ENCODE peak calls at places on chromosomes 11 and 22, in four cellular contexts. G is transverse colon, Y is hepatocyte, L is HCT116. S is an unnamed sample.

GRCh38 chr11:86069408-86070086 is 663 bp upstream of the PICALM start:
- DNase-seq in G (peak), Y (peak), L (peak), S (peak)

GRCh38 chr22:38772624-38772873 is 16.8 kb upstream of the SUN2 start:
- DNase-seq in G (no peak), Y (no peak), L (no peak), S (no peak)

GRCh38 chr22:20080445-20080775 is 369 bp downstream of the DGCR8 start:
- DNase-seq in G (peak), Y (peak), L (no peak), S (peak)

GRCh38 chr11:111871693-111872161 is 346 bp upstream of the ALG9 start:
- DNase-seq in G (no peak), Y (no peak), L (no peak), S (no peak)

GRCh38 chr22:22927888-22928665 is 40.5 kb downstream of the IGLL5 start:
- DNase-seq in G (no peak), Y (no peak), L (no peak), S (no peak)

GRCh38 chr11:71240865-71241691 is 11.3 kb downstream of the SHANK2 start:
- DNase-seq in G (peak), Y (peak), L (no peak), S (no peak)

GRCh38 chr11:8503872-8504491 is 90.0 kb downstream of the STK33 start:
- DNase-seq in G (peak), Y (peak), L (no peak), S (no peak)

GRCh38 chr11:63567044-63567840 is 4.1 kb upstream of the PLAAT2 start:
- DNase-seq in G (peak), Y (peak), L (peak), S (no peak)

GRCh38 chr22:43090130-43090789 is 1.1 kb upstream of the TTLL1 start:
- DNase-seq in G (peak), Y (peak), L (peak), S (peak)

GRCh38 chr11:93234602-93235207 is 36.9 kb upstream of the SLC36A4 start:
- DNase-seq in G (peak), Y (peak), L (peak), S (peak)

GRCh38 chr11:103215812-103216211 is 106.6 kb downstream of the DYNC2H1 start:
- DNase-seq in G (no peak), Y (no peak), L (no peak), S (no peak)

GRCh38 chr11:65316979-65317786 is 2.5 kb downstream of the CDC42EP2 start:
- DNase-seq in G (peak), Y (peak), L (peak), S (peak)

GRCh38 chr22:44030051-44030701 is 6.1 kb downstream of the PARVB start:
- DNase-seq in G (no peak), Y (no peak), L (no peak), S (no peak)

GRCh38 chr11:111417011-111417765 is 38.1 kb upstream of the POU2AF1 start:
- DNase-seq in G (no peak), Y (no peak), L (no peak), S (no peak)

DNA sequence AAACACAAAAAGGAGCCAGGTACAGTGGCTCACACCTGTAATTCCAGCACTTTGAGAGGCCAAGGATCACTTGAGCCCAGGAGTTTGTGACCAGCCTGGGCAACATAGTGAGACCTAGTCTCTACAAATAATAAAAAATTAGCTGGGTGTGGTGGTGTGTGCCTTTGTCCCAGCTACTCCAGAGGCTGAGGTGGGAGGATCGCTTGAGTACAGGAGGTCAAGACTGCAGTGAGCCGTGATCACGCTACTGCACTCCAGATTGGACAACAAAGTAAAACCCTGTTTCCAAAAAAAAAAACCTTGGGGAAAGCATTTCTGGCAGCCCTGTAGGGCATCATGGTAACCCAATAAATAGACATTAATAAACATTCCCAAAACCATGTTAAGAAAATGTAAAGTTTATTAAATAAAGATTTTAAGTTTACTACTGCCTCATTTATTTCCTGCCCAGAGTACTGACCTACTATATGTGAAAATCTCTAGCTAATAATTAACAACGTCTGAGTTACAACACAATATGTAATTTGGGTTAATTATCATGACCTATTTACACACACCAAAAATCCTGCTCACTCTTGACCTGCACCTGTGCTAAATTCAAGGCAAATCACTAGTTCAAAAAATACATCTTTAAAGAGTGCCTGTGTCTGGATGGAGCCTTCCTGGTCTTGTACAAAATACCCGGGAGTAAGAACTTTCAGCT is 8.4 kb downstream of the EEF1G start:
- DNase-seq in G (no peak), Y (no peak), L (no peak), S (no peak)
- H3K27ac ChIP-seq in G (no peak), Y (peak), L (no peak), S (no peak)

DNA sequence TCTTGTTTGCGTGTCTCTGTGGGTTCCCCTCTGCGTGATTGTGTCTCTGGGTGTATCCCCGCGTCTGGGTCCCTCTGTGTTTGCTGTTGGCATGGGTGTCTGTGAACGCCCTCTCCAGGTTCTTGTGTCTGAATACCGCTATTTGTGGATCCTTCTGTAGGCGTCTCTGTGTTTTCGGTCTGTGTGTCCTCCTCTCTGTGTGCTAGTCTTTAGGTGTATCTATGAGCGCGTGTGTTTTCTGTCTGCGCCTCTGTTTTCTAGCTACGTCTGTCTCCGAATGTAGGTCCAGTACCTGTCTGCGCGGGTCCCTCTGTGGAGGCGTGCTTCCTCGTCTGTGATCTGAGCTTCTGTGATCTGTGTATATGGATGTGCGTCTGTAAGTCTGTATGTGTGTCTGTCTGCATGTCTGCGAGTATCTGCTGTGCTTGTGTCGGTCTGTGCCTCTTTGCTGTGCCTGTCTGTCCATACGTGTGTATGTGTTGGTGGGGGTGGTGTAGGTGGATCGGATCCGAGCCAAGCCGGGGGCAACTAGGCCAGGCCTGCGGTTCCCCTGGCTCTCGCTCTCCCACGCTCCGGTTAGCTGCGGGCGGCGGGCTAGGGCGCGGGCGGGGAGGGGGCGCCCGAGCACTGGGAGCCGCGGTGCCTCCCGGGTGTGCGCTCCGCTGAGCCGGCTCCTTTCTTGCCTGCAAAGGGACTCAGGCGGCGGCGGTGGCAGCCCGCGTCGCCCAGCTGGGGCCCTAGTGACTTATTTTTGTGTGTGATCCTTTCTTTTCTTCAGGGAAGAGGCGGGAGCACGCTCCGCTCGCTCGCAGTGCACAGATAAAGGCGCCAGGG is 105.3 kb upstream of the E2F8 start:
- DNase-seq in G (no peak), Y (peak), L (no peak), S (peak)
- TF ChIP-seq CTCF in G (no peak), Y (no peak), L (no peak), S (peak)

GRCh38 chr22:27260087-27260730 is 541.3 kb downstream of the MN1 start:
- DNase-seq in G (no peak), Y (no peak), L (no peak), S (no peak)
- H3K27ac ChIP-seq in G (no peak), Y (no peak), L (no peak), S (no peak)

DNA sequence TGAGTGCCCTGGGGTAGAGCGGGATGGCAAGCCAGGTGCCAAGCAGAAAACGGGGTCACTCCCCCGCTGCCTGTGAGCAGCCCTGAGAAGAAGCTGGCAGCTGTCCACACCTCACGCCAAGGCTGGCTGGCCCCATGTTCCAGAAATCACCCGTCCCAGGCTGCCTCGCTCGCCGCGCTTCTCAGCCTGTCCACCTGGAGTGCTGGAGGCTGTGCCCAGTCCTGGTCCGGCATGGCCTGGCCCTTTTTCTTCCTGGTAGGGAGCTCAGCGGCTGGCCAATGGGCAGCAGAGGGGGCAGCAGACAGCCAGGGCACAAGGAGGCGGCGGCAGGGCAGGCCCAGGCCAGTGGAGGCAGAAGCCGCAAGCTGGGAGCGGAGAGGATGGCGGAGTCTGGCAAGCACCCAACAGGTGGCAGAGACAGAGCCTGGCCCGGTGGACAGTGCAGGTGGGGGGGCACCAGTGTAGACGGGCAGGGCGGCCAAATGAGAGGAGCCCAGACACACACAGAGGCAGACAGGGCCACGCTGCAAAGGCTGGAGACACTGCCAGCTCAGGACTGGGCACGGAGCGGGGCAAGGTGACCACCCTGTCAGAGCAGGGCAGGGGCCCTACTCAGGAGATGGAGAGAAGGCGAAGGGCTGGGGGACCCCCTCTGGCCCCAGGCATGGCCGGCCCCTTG is 37.2 kb upstream of the TH start:
- DNase-seq in G (peak), Y (no peak), L (no peak), S (no peak)
- TF ChIP-seq CTCF in G (no peak), Y (peak), L (peak), S (peak)

GRCh38 chr11:21944577-21944976 is 248.3 kb upstream of the ANO5 start:
- DNase-seq in G (no peak), Y (no peak), L (no peak), S (no peak)
- H3K27ac ChIP-seq in G (no peak), Y (no peak), L (no peak), S (no peak)

S was measured in WERI-Rb-1.